ENCODE peak calls at places on chromosome 11, in four cellular contexts. B is mesothelial cell of epicardium; Z is EH; F is activated CD4-positive, alpha-beta T cell treated with anti-CD3 and anti-CD28 coated beads for 36 hours. A is an unnamed sample.

GRCh38 chr11:68437927-68438657 is 22.5 kb upstream of the PPP6R3 start:
- DNase-seq in F (no peak), B (no peak), Z (no peak), A (no peak)

GRCh38 chr11:115408036-115408911 is 95.9 kb downstream of the CADM1 start:
- DNase-seq in B (no peak), Z (peak), F (no peak), A (no peak)

GRCh38 chr11:76678316-76678715 is 7.8 kb upstream of the LRRC32 start:
- DNase-seq in Z (no peak), F (no peak), B (no peak), A (no peak)

GRCh38 chr11:65553301-65554001 is 4.7 kb downstream of the LTBP3 start:
- DNase-seq in B (no peak), F (peak), Z (no peak), A (no peak)

GRCh38 chr11:83663984-83664383 is 377.8 kb upstream of the CCDC90B start:
- DNase-seq in B (no peak), Z (no peak), F (no peak), A (no peak)

GRCh38 chr11:3958301-3958700 is 102.8 kb downstream of the STIM1 start:
- DNase-seq in F (no peak), Z (peak), B (no peak), A (no peak)

GRCh38 chr11:83764643-83765042 is 478.5 kb upstream of the CCDC90B start:
- DNase-seq in B (no peak), F (no peak), Z (no peak), A (no peak)

GRCh38 chr11:94400839-94401772 is at the start of gene GPR83:
- DNase-seq in F (peak), Z (peak), B (peak), A (no peak)

GRCh38 chr11:8832571-8833260 is 78.3 kb upstream of the AKIP1 start:
- DNase-seq in Z (peak), F (peak), B (peak), A (no peak)

GRCh38 chr11:122853971-122854446 is 15.7 kb downstream of the CRTAM start:
- DNase-seq in Z (peak), B (peak), F (peak), A (peak)

GRCh38 chr11:122649133-122649532 is 6.4 kb upstream of the UBASH3B start:
- DNase-seq in B (no peak), Z (no peak), F (no peak), A (no peak)

A was measured in NCI-H460.